ENCODE peak calls at places on chromosomes 12 and 14, in eight cellular contexts. One of them, this sample, is unnamed. For H3K36me3, the result is how much of the 10 kb centered on the place peaks cover.

GRCh38 chr14:61933021-61933420 is 170.8 kb downstream of the SNAPC1 start:
- DNase-seq in hepatocyte: no peak
- DNase-seq in mammary epithelial cell: no peak
- DNase-seq in IMR-90: no peak
- DNase-seq in cardiac muscle cell: no peak
- DNase-seq in Panc1: no peak
- DNase-seq in lower lobe of right lung: no peak
- DNase-seq in endothelial cell of umbilical vein: no peak
- DNase-seq in this sample: no peak

GRCh38 chr12:111448266-111448830 is 42.6 kb downstream of the SH2B3 start:
- DNase-seq in endothelial cell of umbilical vein: no peak
- DNase-seq in IMR-90: no peak
- DNase-seq in cardiac muscle cell: no peak
- DNase-seq in mammary epithelial cell: no peak
- DNase-seq in Panc1: no peak
- DNase-seq in lower lobe of right lung: no peak
- DNase-seq in hepatocyte: no peak
- DNase-seq in this sample: no peak

GRCh38 chr12:59486827-59487226 is 109.0 kb upstream of the SLC16A7 start:
- DNase-seq in Panc1: no peak
- DNase-seq in lower lobe of right lung: no peak
- DNase-seq in IMR-90: no peak
- DNase-seq in endothelial cell of umbilical vein: no peak
- DNase-seq in cardiac muscle cell: no peak
- DNase-seq in mammary epithelial cell: peak
- DNase-seq in hepatocyte: no peak
- DNase-seq in this sample: peak

GRCh38 chr12:44314007-44314500 is 478.2 kb downstream of the TMEM117 start:
- DNase-seq in IMR-90: no peak
- DNase-seq in endothelial cell of umbilical vein: no peak
- DNase-seq in lower lobe of right lung: no peak
- DNase-seq in hepatocyte: no peak
- DNase-seq in Panc1: no peak
- DNase-seq in cardiac muscle cell: no peak
- DNase-seq in mammary epithelial cell: no peak
- DNase-seq in this sample: no peak

GRCh38 chr12:94649349-94650142 is 811 bp downstream of the TMCC3 start:
- DNase-seq in IMR-90: peak
- DNase-seq in endothelial cell of umbilical vein: peak
- DNase-seq in cardiac muscle cell: peak
- DNase-seq in mammary epithelial cell: peak
- DNase-seq in lower lobe of right lung: peak
- DNase-seq in Panc1: no peak
- DNase-seq in hepatocyte: peak
- DNase-seq in this sample: peak

GRCh38 chr12:7130537-7130790 is 293 bp downstream of the CLSTN3 start:
- DNase-seq in mammary epithelial cell: no peak
- DNase-seq in endothelial cell of umbilical vein: no peak
- DNase-seq in hepatocyte: no peak
- DNase-seq in lower lobe of right lung: no peak
- DNase-seq in Panc1: no peak
- DNase-seq in IMR-90: no peak
- DNase-seq in cardiac muscle cell: no peak
- DNase-seq in this sample: no peak

GRCh38 chr12:104985206-104985605 is 910 bp upstream of the NOPCHAP1 start:
- DNase-seq in cardiac muscle cell: no peak
- DNase-seq in endothelial cell of umbilical vein: no peak
- DNase-seq in Panc1: no peak
- DNase-seq in hepatocyte: no peak
- DNase-seq in lower lobe of right lung: no peak
- DNase-seq in IMR-90: no peak
- DNase-seq in mammary epithelial cell: no peak
- DNase-seq in this sample: no peak

GRCh38 chr12:89948266-89949175 is 239.9 kb upstream of the ATP2B1 start:
- DNase-seq in mammary epithelial cell: no peak
- DNase-seq in hepatocyte: no peak
- DNase-seq in endothelial cell of umbilical vein: peak
- DNase-seq in lower lobe of right lung: no peak
- DNase-seq in cardiac muscle cell: no peak
- DNase-seq in Panc1: no peak
- DNase-seq in IMR-90: no peak
- DNase-seq in this sample: no peak

GRCh38 chr14:90811641-90812040 is 4.6 kb downstream of the TTC7B start:
- DNase-seq in hepatocyte: no peak
- DNase-seq in lower lobe of right lung: no peak
- DNase-seq in endothelial cell of umbilical vein: no peak
- DNase-seq in Panc1: no peak
- DNase-seq in mammary epithelial cell: no peak
- DNase-seq in IMR-90: no peak
- DNase-seq in cardiac muscle cell: no peak
- DNase-seq in this sample: no peak

GRCh38 chr14:101878222-101879211 is 85.9 kb upstream of the DYNC1H1 start:
- DNase-seq in lower lobe of right lung: no peak
- DNase-seq in cardiac muscle cell: no peak
- DNase-seq in Panc1: no peak
- DNase-seq in IMR-90: no peak
- DNase-seq in mammary epithelial cell: no peak
- DNase-seq in hepatocyte: no peak
- DNase-seq in endothelial cell of umbilical vein: no peak
- DNase-seq in this sample: no peak

GRCh38 chr12:52539024-52539820 is 13.7 kb downstream of the KRT71 start:
- DNase-seq in lower lobe of right lung: no peak
- DNase-seq in mammary epithelial cell: peak
- DNase-seq in Panc1: no peak
- DNase-seq in hepatocyte: peak
- DNase-seq in cardiac muscle cell: peak
- DNase-seq in IMR-90: peak
- DNase-seq in endothelial cell of umbilical vein: peak
- DNase-seq in this sample: peak

GRCh38 chr12:131552167-131552863 is 158.6 kb upstream of the SFSWAP start:
- DNase-seq in endothelial cell of umbilical vein: no peak
- DNase-seq in lower lobe of right lung: no peak
- DNase-seq in hepatocyte: no peak
- DNase-seq in Panc1: no peak
- DNase-seq in cardiac muscle cell: no peak
- DNase-seq in mammary epithelial cell: no peak
- DNase-seq in IMR-90: no peak
- DNase-seq in this sample: no peak

GRCh38 chr12:132415456-132416120 is 74.4 kb upstream of the FBRSL1 start:
- DNase-seq in IMR-90: no peak
- DNase-seq in cardiac muscle cell: no peak
- DNase-seq in lower lobe of right lung: no peak
- DNase-seq in Panc1: no peak
- DNase-seq in endothelial cell of umbilical vein: no peak
- DNase-seq in hepatocyte: no peak
- DNase-seq in mammary epithelial cell: no peak
- DNase-seq in this sample: no peak

GRCh38 chr12:94676011-94676709 is 25.8 kb upstream of the TMCC3 start:
- DNase-seq in endothelial cell of umbilical vein: peak
- DNase-seq in Panc1: no peak
- DNase-seq in IMR-90: no peak
- DNase-seq in hepatocyte: no peak
- DNase-seq in lower lobe of right lung: peak
- DNase-seq in cardiac muscle cell: peak
- DNase-seq in mammary epithelial cell: no peak
- DNase-seq in this sample: no peak

GRCh38 chr12:132841151-132841550 is 12.5 kb upstream of the GOLGA3 start:
- DNase-seq in endothelial cell of umbilical vein: no peak
- DNase-seq in Panc1: no peak
- DNase-seq in IMR-90: no peak
- DNase-seq in lower lobe of right lung: no peak
- DNase-seq in hepatocyte: no peak
- DNase-seq in mammary epithelial cell: no peak
- DNase-seq in cardiac muscle cell: no peak
- DNase-seq in this sample: no peak

GRCh38 chr12:57533108-57533507 is 10.5 kb downstream of the MBD6 start:
- DNase-seq in IMR-90: no peak
- DNase-seq in lower lobe of right lung: no peak
- DNase-seq in endothelial cell of umbilical vein: no peak
- DNase-seq in hepatocyte: no peak
- DNase-seq in cardiac muscle cell: no peak
- DNase-seq in mammary epithelial cell: no peak
- DNase-seq in Panc1: no peak
- DNase-seq in this sample: no peak

GRCh38 chr12:99223554-99223953 is 424.0 kb upstream of the GARIN6 start:
- DNase-seq in endothelial cell of umbilical vein: no peak
- DNase-seq in lower lobe of right lung: no peak
- DNase-seq in hepatocyte: no peak
- DNase-seq in cardiac muscle cell: no peak
- DNase-seq in Panc1: no peak
- DNase-seq in mammary epithelial cell: no peak
- DNase-seq in IMR-90: no peak
- DNase-seq in this sample: no peak

GRCh38 chr14:42004321-42004720 is 397.6 kb downstream of the LRFN5 start:
- DNase-seq in endothelial cell of umbilical vein: no peak
- DNase-seq in hepatocyte: no peak
- DNase-seq in cardiac muscle cell: no peak
- DNase-seq in mammary epithelial cell: no peak
- DNase-seq in IMR-90: no peak
- DNase-seq in Panc1: no peak
- DNase-seq in lower lobe of right lung: no peak
- DNase-seq in this sample: no peak

GRCh38 chr12:127588224-127588623 is 678.7 kb upstream of the TMEM132C start:
- DNase-seq in Panc1: no peak
- DNase-seq in hepatocyte: no peak
- DNase-seq in lower lobe of right lung: no peak
- DNase-seq in mammary epithelial cell: peak
- DNase-seq in IMR-90: peak
- DNase-seq in endothelial cell of umbilical vein: no peak
- DNase-seq in cardiac muscle cell: peak
- DNase-seq in this sample: no peak

GRCh38 chr12:638948-639557 is 24.2 kb downstream of the NINJ2 start:
- DNase-seq in hepatocyte: no peak
- DNase-seq in lower lobe of right lung: no peak
- DNase-seq in cardiac muscle cell: no peak
- DNase-seq in IMR-90: no peak
- DNase-seq in mammary epithelial cell: no peak
- DNase-seq in Panc1: no peak
- DNase-seq in endothelial cell of umbilical vein: peak
- DNase-seq in this sample: no peak

GRCh38 chr12:32106153-32106516 is 512 bp upstream of the BICD1 start:
- DNase-seq in hepatocyte: no peak
- DNase-seq in endothelial cell of umbilical vein: no peak
- DNase-seq in lower lobe of right lung: no peak
- DNase-seq in IMR-90: no peak
- DNase-seq in Panc1: no peak
- DNase-seq in mammary epithelial cell: no peak
- DNase-seq in cardiac muscle cell: no peak
- DNase-seq in this sample: no peak

DNA sequence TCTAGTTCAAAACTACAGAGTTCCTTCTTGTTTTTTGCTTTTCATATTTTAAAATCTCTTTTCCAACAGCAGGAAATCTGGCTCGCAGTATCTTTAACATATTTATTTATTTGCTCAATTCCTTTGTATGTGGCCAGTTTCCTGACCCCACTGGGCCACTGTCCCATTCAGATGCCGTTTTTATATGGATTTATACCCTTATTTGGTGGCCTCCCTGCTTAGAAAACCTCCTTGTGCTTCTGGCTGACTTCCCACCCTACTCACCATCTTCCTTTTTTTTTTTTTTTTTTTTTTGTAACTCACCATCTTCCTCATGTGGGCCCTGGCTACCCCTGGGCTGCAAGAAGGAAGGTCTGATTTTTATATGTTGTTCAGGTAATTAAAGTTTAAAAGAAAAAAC is 53.9 kb downstream of the TTLL5 start:
- DNase-seq in mammary epithelial cell: no peak
- DNase-seq in endothelial cell of umbilical vein: peak
- DNase-seq in lower lobe of right lung: no peak
- DNase-seq in IMR-90: no peak
- DNase-seq in hepatocyte: no peak
- DNase-seq in cardiac muscle cell: no peak
- DNase-seq in Panc1: no peak
- DNase-seq in this sample: no peak
- H3K36me3 ChIP-seq in mammary epithelial cell: under half
- H3K36me3 ChIP-seq in endothelial cell of umbilical vein: under half
- H3K36me3 ChIP-seq in lower lobe of right lung: under half
- H3K36me3 ChIP-seq in IMR-90: under half
- H3K36me3 ChIP-seq in hepatocyte: under half
- H3K36me3 ChIP-seq in cardiac muscle cell: under half
- H3K36me3 ChIP-seq in Panc1: under half
- H3K36me3 ChIP-seq in this sample: under half

DNA sequence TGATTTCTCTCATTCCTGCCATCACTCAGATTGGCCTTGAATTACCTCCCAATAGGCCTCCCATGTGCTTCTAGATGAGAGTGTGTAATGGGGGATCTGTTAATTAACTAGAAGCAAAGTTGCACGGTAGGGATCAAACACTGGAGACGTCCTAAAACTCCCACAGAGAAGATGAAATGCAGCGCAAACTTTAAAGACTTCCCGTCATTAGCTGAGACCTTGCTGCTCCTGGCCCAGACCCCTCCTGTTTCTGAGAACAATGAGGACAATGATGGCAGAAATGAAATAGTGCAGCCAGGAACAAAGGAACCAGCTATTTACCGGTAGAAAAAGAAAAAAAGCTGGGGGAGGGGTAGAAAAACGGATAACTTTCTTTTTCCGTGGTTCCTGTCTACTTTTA is 280.6 kb upstream of the SOX5 start:
- DNase-seq in cardiac muscle cell: no peak
- DNase-seq in lower lobe of right lung: no peak
- DNase-seq in endothelial cell of umbilical vein: peak
- DNase-seq in hepatocyte: no peak
- DNase-seq in Panc1: no peak
- DNase-seq in IMR-90: no peak
- DNase-seq in mammary epithelial cell: no peak
- DNase-seq in this sample: no peak
- H3K4me3 ChIP-seq in cardiac muscle cell: no peak
- H3K4me3 ChIP-seq in lower lobe of right lung: no peak
- H3K4me3 ChIP-seq in endothelial cell of umbilical vein: no peak
- H3K4me3 ChIP-seq in hepatocyte: no peak
- H3K4me3 ChIP-seq in Panc1: no peak
- H3K4me3 ChIP-seq in IMR-90: no peak
- H3K4me3 ChIP-seq in mammary epithelial cell: no peak
- H3K4me3 ChIP-seq in this sample: no peak

DNA sequence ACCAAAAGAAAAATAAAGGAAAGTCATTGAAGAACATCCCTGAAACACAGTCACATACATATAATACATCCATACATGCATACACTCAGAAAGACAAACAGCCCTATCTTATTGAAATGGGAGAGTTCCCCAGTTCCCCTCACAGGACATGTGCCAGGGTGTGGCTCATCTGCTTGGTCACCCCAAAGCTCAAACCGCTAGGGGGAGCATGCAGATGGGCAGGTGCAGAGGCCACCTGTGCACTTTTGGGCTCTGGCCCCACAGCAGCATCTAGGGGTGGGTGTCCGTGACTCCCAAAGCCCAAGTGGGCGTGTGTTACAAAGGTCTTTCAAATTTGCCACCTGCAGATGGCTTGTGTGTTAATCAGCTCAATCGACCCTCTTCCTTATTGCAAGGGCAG is 75.2 kb downstream of the CMAS start:
- DNase-seq in lower lobe of right lung: no peak
- DNase-seq in endothelial cell of umbilical vein: no peak
- DNase-seq in Panc1: no peak
- DNase-seq in hepatocyte: no peak
- DNase-seq in mammary epithelial cell: no peak
- DNase-seq in IMR-90: no peak
- DNase-seq in cardiac muscle cell: no peak
- DNase-seq in this sample: no peak
- TF ChIP-seq CTCF in lower lobe of right lung: peak
- TF ChIP-seq CTCF in endothelial cell of umbilical vein: peak
- TF ChIP-seq CTCF in Panc1: peak
- TF ChIP-seq CTCF in hepatocyte: peak
- TF ChIP-seq CTCF in mammary epithelial cell: no peak
- TF ChIP-seq CTCF in IMR-90: no peak
- TF ChIP-seq CTCF in cardiac muscle cell: no peak
- TF ChIP-seq CTCF in this sample: peak

GRCh38 chr14:100654814-100655795 is 67.9 kb upstream of the BEGAIN start:
- DNase-seq in cardiac muscle cell: no peak
- DNase-seq in lower lobe of right lung: peak
- DNase-seq in mammary epithelial cell: peak
- DNase-seq in endothelial cell of umbilical vein: no peak
- DNase-seq in IMR-90: no peak
- DNase-seq in Panc1: no peak
- DNase-seq in hepatocyte: peak
- DNase-seq in this sample: no peak
- H3K36me3 ChIP-seq in cardiac muscle cell: under half
- H3K36me3 ChIP-seq in lower lobe of right lung: under half
- H3K36me3 ChIP-seq in mammary epithelial cell: under half
- H3K36me3 ChIP-seq in endothelial cell of umbilical vein: under half
- H3K36me3 ChIP-seq in IMR-90: under half
- H3K36me3 ChIP-seq in Panc1: under half
- H3K36me3 ChIP-seq in hepatocyte: under half
- H3K36me3 ChIP-seq in this sample: under half